ENCODE peak calls at places on chromosomes 3 and 15, in eight cellular contexts. B is fibroblast of lung; K is hepatocyte; T is thoracic aorta; M is CD8-positive, alpha-beta T cell; Y is SJSA1; C is uterus; U is ovary. V is an unnamed sample. For H3K27me3, the result is how much of the 10 kb centered on the place peaks cover.

GRCh38 chr15:68315495-68316007 is 38.0 kb downstream of the FEM1B start:
- DNase-seq in B (no peak), K (no peak), T (no peak), M (no peak), Y (no peak), C (peak), U (no peak), V (no peak)

GRCh38 chr15:60679256-60679655 is 200.3 kb upstream of the ICE2 start:
- DNase-seq in B (peak), K (no peak), T (no peak), M (no peak), Y (no peak), C (no peak), U (no peak), V (no peak)

GRCh38 chr3:71121429-71122167 is 461.9 kb downstream of the FOXP1 start:
- DNase-seq in B (no peak), K (no peak), T (no peak), M (no peak), Y (no peak), C (no peak), U (no peak), V (no peak)

GRCh38 chr15:78810377-78811123 is 714 bp downstream of the ADAMTS7 start:
- DNase-seq in B (peak), K (peak), T (no peak), M (no peak), Y (peak), C (peak), U (peak), V (no peak)

GRCh38 chr3:87287025-87287424 is 10.6 kb upstream of the POU1F1 start:
- DNase-seq in B (peak), K (no peak), T (no peak), M (no peak), Y (no peak), C (no peak), U (no peak), V (peak)

GRCh38 chr3:194310060-194310481 is 41.1 kb downstream of the CPN2 start:
- DNase-seq in B (no peak), K (no peak), T (no peak), M (no peak), Y (no peak), C (no peak), U (no peak), V (no peak)

GRCh38 chr3:87336761-87337160 is 60.4 kb upstream of the POU1F1 start:
- DNase-seq in B (no peak), K (no peak), T (no peak), M (no peak), Y (no peak), C (no peak), U (no peak), V (no peak)

GRCh38 chr3:8497582-8497981 is 4.0 kb upstream of the LMCD1 start:
- DNase-seq in B (no peak), K (no peak), T (no peak), M (no peak), Y (no peak), C (no peak), U (no peak), V (peak)

GRCh38 chr3:132443421-132443820 is 26.1 kb downstream of the DNAJC13 start:
- DNase-seq in B (no peak), K (no peak), T (no peak), M (no peak), Y (no peak), C (no peak), U (no peak), V (no peak)

GRCh38 chr3:149618151-149619123 is 39.4 kb downstream of the WWTR1 start:
- DNase-seq in B (no peak), K (no peak), T (peak), M (no peak), Y (no peak), C (no peak), U (no peak), V (no peak)

GRCh38 chr3:119418641-119419040 is 44.8 kb downstream of the TMEM39A start:
- DNase-seq in B (no peak), K (peak), T (no peak), M (no peak), Y (peak), C (no peak), U (no peak), V (no peak)

DNA sequence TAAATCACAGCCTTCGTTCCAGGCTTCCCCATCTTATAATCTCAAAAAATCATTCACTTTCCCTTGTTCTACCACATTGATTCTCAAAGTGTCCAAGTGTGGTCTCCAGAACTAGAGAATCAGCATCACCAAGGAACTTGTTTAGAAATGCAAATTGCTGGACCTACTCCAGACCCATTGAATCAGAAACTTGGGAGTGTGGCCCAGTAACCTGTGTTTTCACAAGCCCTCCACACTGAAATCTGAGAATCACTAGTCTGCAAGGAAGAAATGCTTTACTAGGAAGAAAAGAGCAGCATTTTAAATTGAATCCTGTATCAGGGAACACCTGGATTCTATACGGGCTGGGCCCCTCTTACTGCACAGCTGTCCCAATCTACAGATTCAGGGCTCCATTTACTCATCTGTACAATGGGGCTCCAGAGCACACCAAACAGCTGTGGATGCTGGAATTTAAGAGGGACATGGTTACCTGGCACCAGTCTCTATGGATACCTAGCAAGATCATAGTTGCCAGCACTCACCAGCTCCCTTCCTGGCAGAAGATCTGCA is 3.9 kb downstream of the MEGF11 start:
- DNase-seq in B (peak), K (no peak), T (no peak), M (no peak), Y (no peak), C (no peak), U (no peak), V (no peak)
- H3K27me3 ChIP-seq in B (half or more), K (half or more), T (under half), M (under half), Y (half or more), C (under half), U (under half), V (under half)

DNA sequence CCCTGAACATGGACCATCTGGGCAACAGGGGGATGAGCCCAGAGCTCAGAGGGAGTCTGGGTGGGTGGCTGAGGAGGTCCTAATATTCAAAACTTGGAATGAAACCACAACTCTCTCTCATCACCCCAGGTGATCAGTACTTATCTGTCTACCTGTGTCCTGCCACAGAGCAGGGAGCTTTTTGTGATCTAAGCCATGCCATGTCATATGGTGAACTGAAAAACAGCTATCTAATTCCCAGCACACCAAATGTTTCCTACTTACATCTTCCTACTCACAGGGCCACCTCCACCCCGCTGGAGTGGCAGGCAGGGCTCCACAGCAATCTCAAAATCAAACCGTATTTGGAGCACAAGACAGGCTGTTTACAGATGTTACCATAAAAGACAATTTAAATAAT is 226.8 kb upstream of the IL12A start:
- DNase-seq in B (no peak), K (no peak), T (no peak), M (no peak), Y (peak), C (no peak), U (no peak), V (no peak)
- H3K4me3 ChIP-seq in B (no peak), K (no peak), T (peak), M (no peak), Y (peak), C (no peak), U (no peak), V (no peak)

GRCh38 chr3:64489361-64490044 is 198.3 kb downstream of the ADAMTS9 start:
- DNase-seq in B (no peak), K (peak), T (no peak), M (no peak), Y (no peak), C (peak), U (peak), V (peak)
- H3K27me3 ChIP-seq in B (under half), K (under half), T (under half), M (under half), Y (under half), C (under half), U (under half), V (under half)

GRCh38 chr3:101102678-101103296 is 109.6 kb upstream of the ABI3BP start:
- DNase-seq in B (peak), K (peak), T (no peak), M (no peak), Y (no peak), C (no peak), U (no peak), V (no peak)
- H3K4me3 ChIP-seq in B (no peak), K (no peak), T (no peak), M (no peak), Y (no peak), C (no peak), U (no peak), V (no peak)

GRCh38 chr3:184541886-184542562 is 19.6 kb upstream of the EPHB3 start:
- DNase-seq in B (no peak), K (no peak), T (no peak), M (no peak), Y (no peak), C (no peak), U (no peak), V (no peak)

GRCh38 chr3:184542577-184542976 is 19.0 kb upstream of the EPHB3 start:
- DNase-seq in B (no peak), K (no peak), T (no peak), M (no peak), Y (no peak), C (no peak), U (no peak), V (no peak)

GRCh38 chr3:184538600-184539431 is 22.8 kb upstream of the EPHB3 start:
- DNase-seq in B (no peak), K (no peak), T (no peak), M (no peak), Y (no peak), C (no peak), U (no peak), V (no peak)

GRCh38 chr3:184539801-184540440 is 21.7 kb upstream of the EPHB3 start:
- DNase-seq in B (no peak), K (no peak), T (no peak), M (no peak), Y (no peak), C (no peak), U (no peak), V (no peak)

GRCh38 chr3:184540777-184541681 is 20.6 kb upstream of the EPHB3 start:
- DNase-seq in B (peak), K (peak), T (no peak), M (peak), Y (no peak), C (no peak), U (peak), V (peak)
- H3K27me3 ChIP-seq in B (under half), K (under half), T (under half), M (under half), Y (under half), C (under half), U (under half), V (under half)

GRCh38 chr3:151838574-151839312 is 24.8 kb downstream of the AADAC start:
- DNase-seq in B (peak), K (peak), T (no peak), M (peak), Y (peak), C (peak), U (peak), V (no peak)
- H3K4me3 ChIP-seq in B (no peak), K (no peak), T (peak), M (no peak), Y (no peak), C (no peak), U (peak), V (no peak)

DNA sequence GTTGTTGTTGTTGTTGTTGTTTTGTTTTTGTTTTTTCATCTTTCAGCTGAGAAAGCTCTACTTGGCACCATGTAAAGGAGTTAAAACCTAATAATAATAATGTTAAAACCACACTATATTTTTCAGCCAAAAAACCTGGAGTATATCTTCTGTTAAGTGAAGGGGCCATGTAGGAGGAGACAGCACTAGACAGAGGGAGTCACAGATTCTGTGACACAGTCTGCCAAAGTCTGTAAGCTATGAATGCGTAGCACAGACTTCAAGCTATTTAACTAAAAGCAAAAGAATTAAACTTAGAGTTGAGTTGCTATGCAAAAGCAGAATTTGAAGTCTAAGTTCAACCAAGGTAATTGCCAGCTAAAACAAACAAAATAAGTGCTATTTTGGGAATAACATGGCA is 296.0 kb upstream of the COL8A1 start:
- DNase-seq in B (no peak), K (no peak), T (no peak), M (no peak), Y (no peak), C (no peak), U (no peak), V (no peak)
- H3K27me3 ChIP-seq in B (under half), K (under half), T (under half), M (under half), Y (under half), C (under half), U (under half), V (under half)

DNA sequence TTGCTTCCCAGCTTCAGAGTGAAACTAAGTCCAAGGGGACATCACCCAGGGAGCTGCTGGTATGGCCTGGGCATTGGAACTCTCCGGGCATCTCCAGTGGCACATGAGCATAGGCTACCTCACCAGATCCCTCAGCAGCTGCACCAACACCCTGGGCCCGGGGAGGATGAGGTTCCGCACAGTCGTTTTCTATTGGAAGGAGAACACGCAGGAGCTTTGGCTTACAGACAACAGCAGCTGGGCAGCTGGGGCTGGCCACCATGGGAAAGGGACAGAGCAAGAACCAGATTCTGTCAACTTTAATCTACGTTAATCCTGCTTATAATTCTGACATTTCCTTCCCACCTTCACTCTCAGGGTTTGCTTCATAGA is 65.5 kb downstream of the MYO1E start:
- DNase-seq in B (no peak), K (no peak), T (no peak), M (no peak), Y (no peak), C (no peak), U (no peak), V (no peak)
- H3K4me3 ChIP-seq in B (no peak), K (no peak), T (peak), M (no peak), Y (no peak), C (no peak), U (no peak), V (no peak)